ENCODE peak calls at places on chromosomes 1 and 21, in six cellular contexts. One of them, this sample, is unnamed.

GRCh38 chr1:41356752-41357151 is 4.5 kb upstream of the FOXO6 start:
- DNase-seq in aorta: no peak
- DNase-seq in K562: no peak
- DNase-seq in cardiac muscle cell: no peak
- DNase-seq in fibroblast of mammary gland: no peak
- DNase-seq in choroid plexus epithelial cell: no peak
- DNase-seq in this sample: no peak

GRCh38 chr1:7224081-7224534 is 438.9 kb downstream of the CAMTA1 start:
- DNase-seq in fibroblast of mammary gland: no peak
- DNase-seq in cardiac muscle cell: no peak
- DNase-seq in aorta: no peak
- DNase-seq in K562: no peak
- DNase-seq in choroid plexus epithelial cell: no peak
- DNase-seq in this sample: no peak

GRCh38 chr1:169142129-169142528 is 35.6 kb downstream of the ATP1B1 start:
- DNase-seq in cardiac muscle cell: no peak
- DNase-seq in choroid plexus epithelial cell: no peak
- DNase-seq in aorta: no peak
- DNase-seq in fibroblast of mammary gland: no peak
- DNase-seq in K562: no peak
- DNase-seq in this sample: no peak

GRCh38 chr1:57831624-57832023 is 407.8 kb upstream of the DAB1 start:
- DNase-seq in aorta: no peak
- DNase-seq in choroid plexus epithelial cell: peak
- DNase-seq in fibroblast of mammary gland: peak
- DNase-seq in cardiac muscle cell: peak
- DNase-seq in K562: no peak
- DNase-seq in this sample: no peak

GRCh38 chr1:41728403-41729202 is 190.1 kb downstream of the HIVEP3 start:
- DNase-seq in choroid plexus epithelial cell: no peak
- DNase-seq in K562: no peak
- DNase-seq in cardiac muscle cell: no peak
- DNase-seq in fibroblast of mammary gland: no peak
- DNase-seq in aorta: peak
- DNase-seq in this sample: no peak

GRCh38 chr1:180267761-180268555 is 37.9 kb downstream of the LHX4 start:
- DNase-seq in fibroblast of mammary gland: no peak
- DNase-seq in K562: peak
- DNase-seq in choroid plexus epithelial cell: no peak
- DNase-seq in cardiac muscle cell: no peak
- DNase-seq in aorta: no peak
- DNase-seq in this sample: no peak

GRCh38 chr1:189424746-189425331 is 1052.8 kb downstream of the BRINP3 start:
- DNase-seq in aorta: no peak
- DNase-seq in K562: no peak
- DNase-seq in choroid plexus epithelial cell: peak
- DNase-seq in fibroblast of mammary gland: no peak
- DNase-seq in cardiac muscle cell: peak
- DNase-seq in this sample: no peak

GRCh38 chr1:115320368-115320767 is 17.7 kb downstream of the NGF start:
- DNase-seq in aorta: no peak
- DNase-seq in choroid plexus epithelial cell: no peak
- DNase-seq in fibroblast of mammary gland: peak
- DNase-seq in cardiac muscle cell: no peak
- DNase-seq in K562: no peak
- DNase-seq in this sample: no peak

GRCh38 chr1:78177708-78178270 is 132.0 kb downstream of the GIPC2 start:
- DNase-seq in aorta: no peak
- DNase-seq in cardiac muscle cell: no peak
- DNase-seq in K562: no peak
- DNase-seq in fibroblast of mammary gland: no peak
- DNase-seq in choroid plexus epithelial cell: no peak
- DNase-seq in this sample: no peak

GRCh38 chr1:175317795-175318194 is 125.2 kb upstream of the KIAA0040 start:
- DNase-seq in fibroblast of mammary gland: peak
- DNase-seq in cardiac muscle cell: peak
- DNase-seq in choroid plexus epithelial cell: no peak
- DNase-seq in K562: no peak
- DNase-seq in aorta: no peak
- DNase-seq in this sample: no peak

GRCh38 chr1:40915581-40915980 is 53.4 kb upstream of the CITED4 start:
- DNase-seq in aorta: no peak
- DNase-seq in cardiac muscle cell: no peak
- DNase-seq in K562: no peak
- DNase-seq in fibroblast of mammary gland: no peak
- DNase-seq in choroid plexus epithelial cell: no peak
- DNase-seq in this sample: no peak

GRCh38 chr1:113946668-113947387 is 17.7 kb downstream of the HIPK1 start:
- DNase-seq in choroid plexus epithelial cell: no peak
- DNase-seq in cardiac muscle cell: peak
- DNase-seq in aorta: no peak
- DNase-seq in fibroblast of mammary gland: no peak
- DNase-seq in K562: peak
- DNase-seq in this sample: no peak

GRCh38 chr1:240399381-240399780 is 212.6 kb downstream of the GREM2 start:
- DNase-seq in aorta: no peak
- DNase-seq in choroid plexus epithelial cell: peak
- DNase-seq in cardiac muscle cell: peak
- DNase-seq in K562: peak
- DNase-seq in fibroblast of mammary gland: peak
- DNase-seq in this sample: no peak

GRCh38 chr1:119410977-119411376 is 4.0 kb upstream of the HSD3B2 start:
- DNase-seq in aorta: no peak
- DNase-seq in fibroblast of mammary gland: no peak
- DNase-seq in cardiac muscle cell: peak
- DNase-seq in choroid plexus epithelial cell: no peak
- DNase-seq in K562: no peak
- DNase-seq in this sample: no peak

GRCh38 chr1:10389271-10389973 is 9.4 kb upstream of the PGD start:
- DNase-seq in fibroblast of mammary gland: no peak
- DNase-seq in K562: no peak
- DNase-seq in choroid plexus epithelial cell: no peak
- DNase-seq in aorta: no peak
- DNase-seq in cardiac muscle cell: no peak
- DNase-seq in this sample: no peak

GRCh38 chr1:38330799-38331198 is 284.2 kb upstream of the POU3F1 start:
- DNase-seq in choroid plexus epithelial cell: no peak
- DNase-seq in cardiac muscle cell: no peak
- DNase-seq in K562: no peak
- DNase-seq in fibroblast of mammary gland: no peak
- DNase-seq in aorta: no peak
- DNase-seq in this sample: no peak

GRCh38 chr1:9473032-9473792 is 66.1 kb upstream of the SLC25A33 start:
- DNase-seq in aorta: peak
- DNase-seq in K562: peak
- DNase-seq in cardiac muscle cell: peak
- DNase-seq in fibroblast of mammary gland: peak
- DNase-seq in choroid plexus epithelial cell: peak
- DNase-seq in this sample: peak

GRCh38 chr1:86429830-86430229 is 5.9 kb downstream of the CLCA2 start:
- DNase-seq in aorta: peak
- DNase-seq in fibroblast of mammary gland: peak
- DNase-seq in K562: peak
- DNase-seq in choroid plexus epithelial cell: peak
- DNase-seq in cardiac muscle cell: peak
- DNase-seq in this sample: no peak

GRCh38 chr1:203424861-203425667 is 50.5 kb upstream of the PRELP start:
- DNase-seq in cardiac muscle cell: no peak
- DNase-seq in K562: no peak
- DNase-seq in aorta: no peak
- DNase-seq in choroid plexus epithelial cell: peak
- DNase-seq in fibroblast of mammary gland: no peak
- DNase-seq in this sample: no peak

GRCh38 chr1:41365772-41366427 is 4.7 kb downstream of the FOXO6 start:
- DNase-seq in aorta: peak
- DNase-seq in cardiac muscle cell: no peak
- DNase-seq in fibroblast of mammary gland: no peak
- DNase-seq in choroid plexus epithelial cell: no peak
- DNase-seq in K562: no peak
- DNase-seq in this sample: no peak

GRCh38 chr1:52569333-52570265 is 16.7 kb upstream of the TUT4 start:
- DNase-seq in aorta: no peak
- DNase-seq in K562: no peak
- DNase-seq in fibroblast of mammary gland: no peak
- DNase-seq in cardiac muscle cell: no peak
- DNase-seq in choroid plexus epithelial cell: peak
- DNase-seq in this sample: no peak

GRCh38 chr1:110513511-110513910 is 5.5 kb downstream of the KCNA10 start:
- DNase-seq in aorta: no peak
- DNase-seq in choroid plexus epithelial cell: peak
- DNase-seq in cardiac muscle cell: no peak
- DNase-seq in K562: peak
- DNase-seq in fibroblast of mammary gland: peak
- DNase-seq in this sample: no peak

GRCh38 chr1:112911506-112911905 is 44.5 kb downstream of the SLC16A1 start:
- DNase-seq in cardiac muscle cell: no peak
- DNase-seq in aorta: no peak
- DNase-seq in fibroblast of mammary gland: no peak
- DNase-seq in choroid plexus epithelial cell: no peak
- DNase-seq in K562: no peak
- DNase-seq in this sample: no peak
- H3K4me3 ChIP-seq in cardiac muscle cell: no peak
- H3K4me3 ChIP-seq in aorta: no peak
- H3K4me3 ChIP-seq in fibroblast of mammary gland: no peak
- H3K4me3 ChIP-seq in choroid plexus epithelial cell: no peak
- H3K4me3 ChIP-seq in K562: no peak
- H3K4me3 ChIP-seq in this sample: no peak

GRCh38 chr1:29113407-29114117 is 10.1 kb downstream of the TMEM200B start:
- DNase-seq in aorta: no peak
- DNase-seq in choroid plexus epithelial cell: no peak
- DNase-seq in cardiac muscle cell: no peak
- DNase-seq in fibroblast of mammary gland: no peak
- DNase-seq in K562: no peak
- DNase-seq in this sample: no peak
- H3K4me3 ChIP-seq in aorta: no peak
- H3K4me3 ChIP-seq in choroid plexus epithelial cell: no peak
- H3K4me3 ChIP-seq in cardiac muscle cell: no peak
- H3K4me3 ChIP-seq in fibroblast of mammary gland: no peak
- H3K4me3 ChIP-seq in K562: no peak
- H3K4me3 ChIP-seq in this sample: no peak

DNA sequence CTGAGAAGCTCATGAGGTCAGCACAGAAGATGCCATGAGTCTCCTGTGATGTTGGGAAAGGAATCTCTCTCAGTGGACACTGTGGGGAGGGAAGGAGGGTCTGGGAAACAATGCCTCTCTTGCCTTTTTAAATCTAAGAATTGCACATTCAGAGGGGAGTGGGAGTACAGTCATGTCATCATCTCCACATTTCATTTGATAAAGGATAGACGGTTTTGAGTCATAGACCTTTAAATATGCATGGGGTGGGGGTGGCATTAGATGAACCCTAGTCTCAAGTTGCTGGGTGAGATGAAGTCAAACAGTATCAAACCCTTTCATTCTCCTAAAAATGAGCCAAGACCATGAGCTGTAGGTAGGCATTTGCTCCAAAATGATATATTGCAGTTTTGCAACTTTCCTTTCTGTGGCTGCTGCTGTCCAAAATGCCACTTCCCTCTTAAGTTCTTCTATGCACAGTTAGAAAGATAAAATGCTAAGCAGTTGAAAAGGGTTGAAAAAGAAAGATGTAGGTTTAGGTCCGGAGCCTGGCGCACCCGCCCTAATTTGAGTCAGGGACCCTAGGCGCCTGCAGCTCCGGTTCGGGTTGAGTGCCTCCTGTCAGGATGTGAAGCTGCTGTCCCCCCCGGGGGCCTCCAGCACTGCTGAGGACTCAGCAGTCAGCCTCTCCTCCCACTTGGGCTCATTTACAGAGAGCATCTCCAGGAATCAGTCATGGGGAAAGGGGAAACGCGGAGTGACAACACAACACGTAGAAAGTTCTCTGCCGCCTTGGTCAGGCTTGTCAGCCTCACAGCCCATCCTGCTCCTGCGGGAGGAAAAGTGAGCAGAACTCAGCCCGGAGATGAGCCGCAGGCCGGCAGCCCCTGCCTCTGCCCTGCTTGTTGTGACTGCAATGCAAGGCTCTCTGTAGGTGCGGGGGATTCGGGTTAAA is 479.3 kb upstream of the RUNX1 start:
- DNase-seq in aorta: peak
- DNase-seq in fibroblast of mammary gland: no peak
- DNase-seq in cardiac muscle cell: peak
- DNase-seq in K562: peak
- DNase-seq in choroid plexus epithelial cell: peak
- DNase-seq in this sample: peak
- H3K4me3 ChIP-seq in aorta: peak
- H3K4me3 ChIP-seq in fibroblast of mammary gland: no peak
- H3K4me3 ChIP-seq in cardiac muscle cell: no peak
- H3K4me3 ChIP-seq in K562: no peak
- H3K4me3 ChIP-seq in choroid plexus epithelial cell: no peak
- H3K4me3 ChIP-seq in this sample: no peak

GRCh38 chr1:160117300-160117699 is 1.7 kb downstream of the ATP1A2 start:
- DNase-seq in K562: no peak
- DNase-seq in fibroblast of mammary gland: no peak
- DNase-seq in cardiac muscle cell: no peak
- DNase-seq in choroid plexus epithelial cell: no peak
- DNase-seq in aorta: no peak
- DNase-seq in this sample: no peak

GRCh38 chr1:160116277-160117147 is 953 bp downstream of the ATP1A2 start:
- DNase-seq in aorta: no peak
- DNase-seq in cardiac muscle cell: peak
- DNase-seq in choroid plexus epithelial cell: peak
- DNase-seq in fibroblast of mammary gland: peak
- DNase-seq in K562: no peak
- DNase-seq in this sample: no peak

GRCh38 chr1:160117709-160118183 is 2.2 kb downstream of the ATP1A2 start:
- DNase-seq in cardiac muscle cell: peak
- DNase-seq in choroid plexus epithelial cell: peak
- DNase-seq in fibroblast of mammary gland: peak
- DNase-seq in K562: no peak
- DNase-seq in aorta: no peak
- DNase-seq in this sample: peak

GRCh38 chr1:160114085-160114484 is 1.5 kb upstream of the ATP1A2 start:
- DNase-seq in K562: no peak
- DNase-seq in fibroblast of mammary gland: no peak
- DNase-seq in aorta: no peak
- DNase-seq in choroid plexus epithelial cell: no peak
- DNase-seq in cardiac muscle cell: no peak
- DNase-seq in this sample: no peak

DNA sequence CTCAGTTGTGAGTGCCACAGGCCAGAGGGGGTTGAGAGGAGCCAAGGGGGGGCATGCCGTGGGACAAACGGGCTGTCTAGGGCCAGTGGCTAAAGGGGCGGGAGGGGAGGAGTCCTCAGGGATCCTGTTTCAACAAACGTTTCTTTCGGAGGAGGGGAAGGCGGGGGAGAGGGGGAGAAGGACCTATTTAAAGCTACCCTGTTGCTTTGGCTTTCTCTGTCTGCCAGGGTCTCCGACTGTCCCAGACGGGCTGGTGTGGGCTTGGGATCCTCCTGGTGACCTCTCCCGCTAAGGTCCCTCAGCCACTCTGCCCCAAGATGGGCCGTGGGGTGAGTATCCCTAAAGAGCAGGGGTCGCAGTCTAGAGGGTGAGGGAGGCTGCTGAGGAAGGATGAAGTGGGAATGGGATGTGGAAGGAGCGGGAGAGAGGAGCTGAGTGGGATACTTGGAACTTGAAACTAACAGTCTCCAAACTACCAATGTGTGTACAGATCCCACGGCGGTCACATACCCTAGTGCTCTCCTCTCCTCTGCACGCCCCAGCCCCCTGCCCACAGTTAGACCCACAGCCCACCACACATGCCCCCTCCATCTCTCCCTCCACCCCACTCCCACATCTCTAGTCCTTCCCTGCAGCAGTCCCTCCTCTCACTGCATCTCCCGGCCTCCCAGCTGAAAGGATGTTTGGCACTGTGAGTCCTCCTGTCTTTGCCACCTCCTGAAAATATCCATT is at the start of gene ATP1A2:
- DNase-seq in fibroblast of mammary gland: no peak
- DNase-seq in cardiac muscle cell: no peak
- DNase-seq in aorta: no peak
- DNase-seq in choroid plexus epithelial cell: no peak
- DNase-seq in K562: no peak
- DNase-seq in this sample: no peak
- H3K4me3 ChIP-seq in fibroblast of mammary gland: no peak
- H3K4me3 ChIP-seq in cardiac muscle cell: peak
- H3K4me3 ChIP-seq in aorta: peak
- H3K4me3 ChIP-seq in choroid plexus epithelial cell: no peak
- H3K4me3 ChIP-seq in K562: no peak
- H3K4me3 ChIP-seq in this sample: peak

This sample was measured in upper lobe of left lung.